ENCODE peak calls at places on chromosomes 4 and X, in four cellular contexts. S is AG04450, M is NCI-H2171 treated with DMSO at 0.1 percent for 48 hours, J is HFF-Myc. F is an unnamed sample.

GRCh38 chr4:105361021-105361420 is 112.8 kb downstream of the PPA2 start:
- DNase-seq in S (no peak), M (no peak), J (no peak), F (no peak)

GRCh38 chr4:164467493-164467892 is 286.4 kb upstream of the SMIM31 start:
- DNase-seq in S (no peak), M (no peak), J (no peak), F (no peak)

GRCh38 chr4:157075811-157076577 is at the start of gene GLRB:
- DNase-seq in S (no peak), M (peak), J (no peak), F (peak)

GRCh38 chr4:113899260-113900177 is 79.9 kb downstream of the ARSJ start:
- DNase-seq in S (no peak), M (no peak), J (no peak), F (no peak)

GRCh38 chr4:11869471-11869870 is 440.8 kb upstream of the HS3ST1 start:
- DNase-seq in S (no peak), M (no peak), J (no peak), F (no peak)

GRCh38 chrX:727738-728621 is 97.4 kb downstream of the SHOX start:
- DNase-seq in S (no peak), M (no peak), J (no peak), F (no peak)

GRCh38 chr4:54659213-54660144 is 1.7 kb downstream of the KIT start:
- DNase-seq in S (no peak), M (peak), J (no peak), F (peak)

GRCh38 chr4:16764622-16765021 is 133.8 kb downstream of the LDB2 start:
- DNase-seq in S (no peak), M (no peak), J (no peak), F (no peak)

GRCh38 chrX:49844622-49845021 is 15.5 kb downstream of the PAGE4 start:
- DNase-seq in S (no peak), M (no peak), J (no peak), F (no peak)

GRCh38 chr4:74473155-74473811 is 28.3 kb downstream of the AREG start:
- DNase-seq in S (peak), M (no peak), J (no peak), F (no peak)

GRCh38 chrX:41802958-41803357 is 79.0 kb downstream of the GPR82 start:
- DNase-seq in S (no peak), M (no peak), J (no peak), F (no peak)

GRCh38 chrX:152989292-152989658 is 4.6 kb downstream of the PNMA5 start:
- DNase-seq in S (no peak), M (no peak), J (no peak), F (no peak)

GRCh38 chr4:99670409-99671073 is 12.9 kb upstream of the C4orf54 start:
- DNase-seq in S (no peak), M (no peak), J (no peak), F (no peak)

GRCh38 chr4:167248271-167248670 is 14.0 kb upstream of the SPOCK3 start:
- DNase-seq in S (no peak), M (no peak), J (no peak), F (no peak)

GRCh38 chr4:123661080-123661737 is 264.6 kb downstream of the SPRY1 start:
- DNase-seq in S (no peak), M (peak), J (no peak), F (no peak)

GRCh38 chr4:88137112-88137511 is 21.3 kb downstream of the ABCG2 start:
- DNase-seq in S (no peak), M (no peak), J (no peak), F (no peak)